ENCODE peak calls at places on chromosome 5, in five cellular contexts. One of them, this sample, is unnamed.

GRCh38 chr5:41286696-41287095 is 73.4 kb upstream of the C6 start:
- DNase-seq in H1: no peak
- DNase-seq in HCT116: no peak
- DNase-seq in HepG2: no peak
- DNase-seq in IMR-90: no peak
- DNase-seq in this sample: no peak

GRCh38 chr5:15021286-15022046 is 149.9 kb upstream of the ANKH start:
- DNase-seq in H1: no peak
- DNase-seq in IMR-90: peak
- DNase-seq in HepG2: no peak
- DNase-seq in HCT116: no peak
- DNase-seq in this sample: peak

GRCh38 chr5:89613222-89613956 is 730.4 kb upstream of the MEF2C start:
- DNase-seq in HepG2: no peak
- DNase-seq in HCT116: no peak
- DNase-seq in H1: no peak
- DNase-seq in IMR-90: no peak
- DNase-seq in this sample: peak

GRCh38 chr5:126354857-126355731 is 68.1 kb upstream of the GRAMD2B start:
- DNase-seq in H1: no peak
- DNase-seq in HepG2: no peak
- DNase-seq in IMR-90: no peak
- DNase-seq in HCT116: no peak
- DNase-seq in this sample: no peak

GRCh38 chr5:4963265-4963664 is 176.9 kb upstream of the ADAMTS16 start:
- DNase-seq in H1: no peak
- DNase-seq in IMR-90: no peak
- DNase-seq in HepG2: no peak
- DNase-seq in HCT116: no peak
- DNase-seq in this sample: no peak

GRCh38 chr5:174837919-174838902 is 113.8 kb downstream of the MSX2 start:
- DNase-seq in H1: no peak
- DNase-seq in IMR-90: peak
- DNase-seq in HCT116: peak
- DNase-seq in HepG2: no peak
- DNase-seq in this sample: no peak

GRCh38 chr5:88256872-88257271 is 11.8 kb downstream of the TMEM161B start:
- DNase-seq in IMR-90: no peak
- DNase-seq in HCT116: no peak
- DNase-seq in H1: peak
- DNase-seq in HepG2: peak
- DNase-seq in this sample: no peak

GRCh38 chr5:81183811-81184748 is 49.0 kb upstream of the CKMT2 start:
- DNase-seq in H1: no peak
- DNase-seq in HCT116: no peak
- DNase-seq in HepG2: no peak
- DNase-seq in IMR-90: no peak
- DNase-seq in this sample: no peak

GRCh38 chr5:172920447-172920849 is 38.8 kb upstream of the RPL26L1 start:
- DNase-seq in IMR-90: peak
- DNase-seq in H1: no peak
- DNase-seq in HCT116: no peak
- DNase-seq in HepG2: no peak
- DNase-seq in this sample: peak

GRCh38 chr5:36985387-36985786 is 108.8 kb downstream of the NIPBL start:
- DNase-seq in H1: no peak
- DNase-seq in IMR-90: peak
- DNase-seq in HCT116: no peak
- DNase-seq in HepG2: no peak
- DNase-seq in this sample: no peak

GRCh38 chr5:121969660-121970295 is 8.0 kb downstream of the SRFBP1 start:
- DNase-seq in IMR-90: peak
- DNase-seq in HepG2: no peak
- DNase-seq in H1: no peak
- DNase-seq in HCT116: no peak
- DNase-seq in this sample: no peak

GRCh38 chr5:55672477-55672911 is 39.6 kb downstream of the SLC38A9 start:
- DNase-seq in HepG2: no peak
- DNase-seq in H1: no peak
- DNase-seq in IMR-90: no peak
- DNase-seq in HCT116: no peak
- DNase-seq in this sample: no peak

GRCh38 chr5:109604758-109605157 is 85.0 kb upstream of the MAN2A1 start:
- DNase-seq in IMR-90: no peak
- DNase-seq in HepG2: no peak
- DNase-seq in HCT116: no peak
- DNase-seq in H1: no peak
- DNase-seq in this sample: no peak

GRCh38 chr5:75567710-75568109 is 43.5 kb upstream of the ANKDD1B start:
- DNase-seq in HCT116: peak
- DNase-seq in IMR-90: peak
- DNase-seq in HepG2: no peak
- DNase-seq in H1: no peak
- DNase-seq in this sample: peak

GRCh38 chr5:71905804-71906711 is 187.0 kb downstream of the CARTPT start:
- DNase-seq in HepG2: no peak
- DNase-seq in H1: no peak
- DNase-seq in HCT116: no peak
- DNase-seq in IMR-90: no peak
- DNase-seq in this sample: no peak

GRCh38 chr5:1568201-1568979 is 44.6 kb upstream of the LPCAT1 start:
- DNase-seq in H1: no peak
- DNase-seq in HepG2: peak
- DNase-seq in HCT116: no peak
- DNase-seq in IMR-90: peak
- DNase-seq in this sample: no peak

GRCh38 chr5:83471405-83472212 is at the start of gene VCAN:
- DNase-seq in HCT116: peak
- DNase-seq in H1: no peak
- DNase-seq in IMR-90: peak
- DNase-seq in HepG2: no peak
- DNase-seq in this sample: no peak

GRCh38 chr5:175573493-175574269 is 84.2 kb upstream of the HRH2 start:
- DNase-seq in H1: no peak
- DNase-seq in HepG2: no peak
- DNase-seq in IMR-90: no peak
- DNase-seq in HCT116: no peak
- DNase-seq in this sample: no peak

GRCh38 chr5:180090098-180090768 is 18.7 kb upstream of the RNF130 start:
- DNase-seq in HepG2: peak
- DNase-seq in HCT116: peak
- DNase-seq in H1: peak
- DNase-seq in IMR-90: peak
- DNase-seq in this sample: peak

GRCh38 chr5:66417681-66418248 is 178.4 kb upstream of the MAST4 start:
- DNase-seq in H1: no peak
- DNase-seq in IMR-90: no peak
- DNase-seq in HepG2: no peak
- DNase-seq in HCT116: no peak
- DNase-seq in this sample: no peak

GRCh38 chr5:35199886-35200285 is 30.4 kb downstream of the PRLR start:
- DNase-seq in IMR-90: no peak
- DNase-seq in H1: no peak
- DNase-seq in HepG2: no peak
- DNase-seq in HCT116: no peak
- DNase-seq in this sample: no peak

GRCh38 chr5:71738962-71739361 is 19.9 kb downstream of the CARTPT start:
- DNase-seq in IMR-90: no peak
- DNase-seq in HCT116: no peak
- DNase-seq in HepG2: no peak
- DNase-seq in H1: no peak
- DNase-seq in this sample: no peak

GRCh38 chr5:158722940-158723339 is 376.8 kb downstream of the EBF1 start:
- DNase-seq in HCT116: no peak
- DNase-seq in H1: peak
- DNase-seq in HepG2: no peak
- DNase-seq in IMR-90: no peak
- DNase-seq in this sample: no peak

GRCh38 chr5:106675674-106676073 is 995.1 kb downstream of the EFNA5 start:
- DNase-seq in HCT116: no peak
- DNase-seq in IMR-90: peak
- DNase-seq in HepG2: no peak
- DNase-seq in H1: no peak
- DNase-seq in this sample: no peak

GRCh38 chr5:68260455-68260854 is 44.9 kb downstream of the PIK3R1 start:
- DNase-seq in H1: no peak
- DNase-seq in HepG2: no peak
- DNase-seq in HCT116: no peak
- DNase-seq in IMR-90: no peak
- DNase-seq in this sample: no peak

GRCh38 chr5:90518666-90519065 is 10.7 kb downstream of the LYSMD3 start:
- DNase-seq in H1: no peak
- DNase-seq in IMR-90: peak
- DNase-seq in HCT116: no peak
- DNase-seq in HepG2: no peak
- DNase-seq in this sample: no peak

GRCh38 chr5:56440871-56441740 is 208.0 kb upstream of the ANKRD55 start:
- DNase-seq in IMR-90: peak
- DNase-seq in H1: no peak
- DNase-seq in HepG2: peak
- DNase-seq in HCT116: no peak
- DNase-seq in this sample: no peak

GRCh38 chr5:180340856-180341255 is 12.3 kb downstream of the GFPT2 start:
- DNase-seq in IMR-90: peak
- DNase-seq in HCT116: no peak
- DNase-seq in HepG2: no peak
- DNase-seq in H1: no peak
- DNase-seq in this sample: no peak

GRCh38 chr5:128574041-128574440 is 36.0 kb upstream of the FBN2 start:
- DNase-seq in H1: no peak
- DNase-seq in HepG2: no peak
- DNase-seq in IMR-90: peak
- DNase-seq in HCT116: no peak
- DNase-seq in this sample: peak

GRCh38 chr5:34585601-34586104 is 70.5 kb upstream of the RAI14 start:
- DNase-seq in H1: no peak
- DNase-seq in HCT116: no peak
- DNase-seq in IMR-90: peak
- DNase-seq in HepG2: peak
- DNase-seq in this sample: no peak

DNA sequence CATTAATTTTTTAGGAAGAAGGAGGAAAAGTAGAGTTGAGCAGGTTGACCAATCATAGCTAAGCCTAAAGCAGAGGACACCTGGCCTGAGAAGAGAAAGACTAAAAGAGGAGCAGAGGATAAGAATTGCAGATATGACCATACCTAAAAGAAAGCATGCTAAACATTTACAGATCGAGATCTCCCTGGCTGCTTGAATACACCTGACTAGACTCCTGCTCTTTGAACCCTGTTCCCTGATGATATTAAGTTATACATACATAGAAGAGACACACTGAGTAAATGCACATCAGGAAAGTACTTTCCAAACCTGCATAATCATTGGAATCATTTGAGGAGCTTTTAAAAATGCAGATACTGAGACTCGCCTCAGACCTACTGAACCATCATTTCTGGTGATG is 232.3 kb upstream of the ELL2 start:
- DNase-seq in H1: no peak
- DNase-seq in IMR-90: no peak
- DNase-seq in HepG2: peak
- DNase-seq in HCT116: no peak
- DNase-seq in this sample: no peak
- TF ChIP-seq POLR2A in H1: no peak
- TF ChIP-seq POLR2A in IMR-90: no peak
- TF ChIP-seq POLR2A in HepG2: no peak
- TF ChIP-seq POLR2A in HCT116: no peak
- TF ChIP-seq POLR2A in this sample: no peak

GRCh38 chr5:138470322-138471285 is 5.3 kb downstream of the EGR1 start:
- DNase-seq in IMR-90: no peak
- DNase-seq in H1: no peak
- DNase-seq in HepG2: no peak
- DNase-seq in HCT116: peak
- DNase-seq in this sample: no peak
- TF ChIP-seq POLR2A in IMR-90: no peak
- TF ChIP-seq POLR2A in H1: peak
- TF ChIP-seq POLR2A in HepG2: peak
- TF ChIP-seq POLR2A in HCT116: peak
- TF ChIP-seq POLR2A in this sample: no peak

GRCh38 chr5:78983601-78984000 is 1.5 kb downstream of the ARSB start:
- DNase-seq in H1: no peak
- DNase-seq in IMR-90: no peak
- DNase-seq in HepG2: no peak
- DNase-seq in HCT116: no peak
- DNase-seq in this sample: peak

GRCh38 chr5:78989080-78989479 is 4.0 kb upstream of the ARSB start:
- DNase-seq in HepG2: no peak
- DNase-seq in IMR-90: no peak
- DNase-seq in H1: no peak
- DNase-seq in HCT116: no peak
- DNase-seq in this sample: no peak

GRCh38 chr5:78984020-78984610 is 995 bp downstream of the ARSB start:
- DNase-seq in HCT116: no peak
- DNase-seq in IMR-90: peak
- DNase-seq in HepG2: peak
- DNase-seq in H1: no peak
- DNase-seq in this sample: no peak

GRCh38 chr5:78985407-78986223 is 505 bp upstream of the ARSB start:
- DNase-seq in H1: no peak
- DNase-seq in HCT116: no peak
- DNase-seq in IMR-90: peak
- DNase-seq in HepG2: peak
- DNase-seq in this sample: peak

DNA sequence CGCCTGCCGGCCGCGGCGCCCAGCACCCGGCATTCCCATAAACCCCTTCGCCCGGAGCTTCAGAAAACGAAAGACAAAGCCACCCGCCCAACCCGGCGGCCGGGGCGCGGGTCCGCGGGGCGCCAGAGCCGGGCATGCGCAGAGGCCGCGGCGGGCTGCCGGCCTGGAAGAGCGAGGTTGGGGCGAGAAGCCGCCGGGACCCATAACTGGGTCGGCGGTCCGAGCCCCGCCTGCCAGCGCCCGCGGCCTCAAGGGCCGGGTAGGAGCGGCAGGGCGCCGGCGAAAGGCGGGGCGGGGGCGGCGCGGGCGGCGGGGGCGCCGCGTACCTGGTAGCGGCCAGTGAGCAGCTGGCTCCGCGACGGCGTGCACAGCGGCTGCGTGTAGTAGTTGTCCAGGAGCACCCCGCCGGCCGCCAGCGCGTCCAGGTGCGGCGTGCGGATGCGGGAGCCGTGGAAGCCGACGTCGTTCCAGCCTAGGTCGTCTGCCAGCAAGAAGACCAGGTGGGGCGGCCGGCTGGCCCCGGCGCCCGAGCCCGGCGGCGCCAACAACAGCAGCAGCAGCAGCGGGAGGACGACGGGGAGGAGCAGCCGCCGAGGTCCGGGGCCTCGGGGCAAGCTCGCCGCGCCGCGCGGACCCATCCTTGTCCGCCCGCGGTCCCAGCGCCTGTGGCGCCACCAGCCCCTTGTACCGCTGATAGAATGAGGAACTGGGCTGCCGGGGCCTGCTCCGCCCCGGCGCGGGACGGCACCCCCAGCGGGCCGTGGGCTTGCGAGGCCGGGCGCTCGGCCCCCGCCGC is at the start of gene ARSB:
- DNase-seq in HepG2: peak
- DNase-seq in HCT116: peak
- DNase-seq in IMR-90: peak
- DNase-seq in H1: peak
- DNase-seq in this sample: peak
- TF ChIP-seq POLR2A in HepG2: peak
- TF ChIP-seq POLR2A in HCT116: peak
- TF ChIP-seq POLR2A in IMR-90: peak
- TF ChIP-seq POLR2A in H1: peak
- TF ChIP-seq POLR2A in this sample: peak

GRCh38 chr5:116387738-116388137 is 186.9 kb downstream of the SEMA6A start:
- DNase-seq in IMR-90: no peak
- DNase-seq in HCT116: no peak
- DNase-seq in H1: no peak
- DNase-seq in HepG2: no peak
- DNase-seq in this sample: no peak
- TF ChIP-seq POLR2A in IMR-90: no peak
- TF ChIP-seq POLR2A in HCT116: no peak
- TF ChIP-seq POLR2A in H1: no peak
- TF ChIP-seq POLR2A in HepG2: no peak
- TF ChIP-seq POLR2A in this sample: no peak